ENCODE peak calls at places on chromosome 13, in eight cellular contexts. D is GDM1; G is non-pigmented ciliary epithelial cell; M is adrenal gland; H is NCI-H1105 treated with DMSO at 0.1 percent for 48 hours; S is Calu3; I is NCI-H774; Y is CD8-positive, alpha-beta T cell. V is an unnamed sample.

GRCh38 chr13:100381595-100382224 is 206.9 kb downstream of the GGACT start:
- DNase-seq in Y (no peak), D (no peak), M (no peak), G (no peak), I (no peak), S (no peak), H (no peak), V (no peak)

GRCh38 chr13:29754486-29754806 is 96.0 kb downstream of the UBL3 start:
- DNase-seq in D (peak), I (no peak), S (no peak), H (no peak), M (no peak), Y (no peak), G (no peak), V (peak)

GRCh38 chr13:112702983-112703379 is 13.1 kb downstream of the ATP11A start:
- DNase-seq in Y (no peak), M (peak), S (no peak), D (no peak), G (no peak), H (no peak), I (no peak), V (no peak)

GRCh38 chr13:52845766-52846566 is 2.5 kb downstream of the PCDH8 start:
- DNase-seq in D (no peak), G (no peak), S (no peak), I (no peak), H (no peak), M (no peak), Y (no peak), V (no peak)

GRCh38 chr13:40933508-40933907 is 85.6 kb downstream of the ELF1 start:
- DNase-seq in M (no peak), G (no peak), H (no peak), I (no peak), S (no peak), D (no peak), Y (no peak), V (no peak)

GRCh38 chr13:28046981-28047380 is 53.4 kb downstream of the FLT3 start:
- DNase-seq in Y (no peak), S (no peak), G (peak), M (no peak), I (no peak), H (no peak), D (no peak), V (peak)

GRCh38 chr13:88887045-88887662 is 1216.0 kb downstream of the SLITRK5 start:
- DNase-seq in I (no peak), Y (no peak), M (no peak), D (no peak), S (no peak), G (no peak), H (no peak), V (no peak)

GRCh38 chr13:32545083-32545482 is 6.5 kb upstream of the N4BP2L2 start:
- DNase-seq in S (no peak), G (no peak), I (no peak), D (no peak), H (no peak), M (no peak), Y (no peak), V (no peak)

GRCh38 chr13:113398963-113399754 is 35.2 kb upstream of the GRTP1 start:
- DNase-seq in I (no peak), H (no peak), G (peak), S (no peak), D (no peak), M (no peak), Y (no peak), V (no peak)

GRCh38 chr13:99218969-99219368 is 18.3 kb downstream of the UBAC2 start:
- DNase-seq in G (no peak), I (no peak), S (no peak), D (no peak), H (no peak), M (no peak), Y (peak), V (no peak)

GRCh38 chr13:50742353-50742752 is 101.1 kb downstream of the DLEU7 start:
- DNase-seq in Y (no peak), I (no peak), D (no peak), M (no peak), G (no peak), S (no peak), H (no peak), V (no peak)

V was measured in A549.